ENCODE peak calls at places on chromosomes 12 and 14, in eight cellular contexts. One of them, this sample, is unnamed.

GRCh38 chr14:65297744-65298143 is 114.8 kb upstream of the FUT8 start:
- DNase-seq in K562: no peak
- DNase-seq in Panc1: no peak
- DNase-seq in A549: peak; percentile 80
- DNase-seq in HepG2: peak; percentile 90
- DNase-seq in SK-N-SH: no peak
- DNase-seq in GM12878: no peak
- DNase-seq in HL-60: no peak
- DNase-seq in this sample: no peak

GRCh38 chr12:49017764-49018281 is 753 bp downstream of the PRKAG1 start:
- DNase-seq in SK-N-SH: peak; percentile 60
- DNase-seq in K562: no peak
- DNase-seq in A549: no peak
- DNase-seq in Panc1: no peak
- DNase-seq in GM12878: no peak
- DNase-seq in HL-60: peak; percentile 70
- DNase-seq in HepG2: peak; percentile 38
- DNase-seq in this sample: no peak

GRCh38 chr12:44287545-44287944 is 451.7 kb downstream of the TMEM117 start:
- DNase-seq in A549: no peak
- DNase-seq in K562: no peak
- DNase-seq in HepG2: no peak
- DNase-seq in HL-60: peak; percentile 20
- DNase-seq in Panc1: no peak
- DNase-seq in GM12878: no peak
- DNase-seq in SK-N-SH: no peak
- DNase-seq in this sample: no peak

GRCh38 chr14:54577494-54577893 is 10.6 kb downstream of the SAMD4A start:
- DNase-seq in K562: no peak
- DNase-seq in Panc1: no peak
- DNase-seq in HepG2: no peak
- DNase-seq in GM12878: no peak
- DNase-seq in SK-N-SH: no peak
- DNase-seq in A549: no peak
- DNase-seq in HL-60: no peak
- DNase-seq in this sample: no peak

GRCh38 chr12:29844667-29845066 is 60.9 kb upstream of the TMTC1 start:
- DNase-seq in SK-N-SH: no peak
- DNase-seq in K562: no peak
- DNase-seq in HL-60: no peak
- DNase-seq in A549: no peak
- DNase-seq in HepG2: no peak
- DNase-seq in Panc1: no peak
- DNase-seq in GM12878: no peak
- DNase-seq in this sample: no peak

GRCh38 chr14:35456261-35456660 is 51.7 kb upstream of the NFKBIA start:
- DNase-seq in SK-N-SH: no peak
- DNase-seq in GM12878: no peak
- DNase-seq in HepG2: no peak
- DNase-seq in K562: no peak
- DNase-seq in A549: no peak
- DNase-seq in Panc1: no peak
- DNase-seq in HL-60: no peak
- DNase-seq in this sample: no peak

GRCh38 chr14:56555921-56556570 is 23.6 kb upstream of the TMEM260 start:
- DNase-seq in GM12878: no peak
- DNase-seq in HL-60: no peak
- DNase-seq in HepG2: peak; percentile 76
- DNase-seq in A549: peak; percentile 58
- DNase-seq in K562: peak; percentile 7
- DNase-seq in Panc1: peak; percentile 24
- DNase-seq in SK-N-SH: peak; percentile 11
- DNase-seq in this sample: peak; percentile 79

GRCh38 chr14:65949711-65950516 is 536.3 kb upstream of the CCDC196 start:
- DNase-seq in HepG2: peak; percentile 29
- DNase-seq in SK-N-SH: no peak
- DNase-seq in HL-60: no peak
- DNase-seq in GM12878: no peak
- DNase-seq in A549: peak; percentile 28
- DNase-seq in Panc1: no peak
- DNase-seq in K562: no peak
- DNase-seq in this sample: no peak

GRCh38 chr12:92248977-92249376 is 103.3 kb upstream of the BTG1 start:
- DNase-seq in HepG2: no peak
- DNase-seq in SK-N-SH: no peak
- DNase-seq in A549: no peak
- DNase-seq in HL-60: no peak
- DNase-seq in GM12878: no peak
- DNase-seq in K562: no peak
- DNase-seq in Panc1: no peak
- DNase-seq in this sample: no peak

GRCh38 chr14:96754162-96754844 is 42.9 kb upstream of the VRK1 start:
- DNase-seq in HL-60: no peak
- DNase-seq in GM12878: no peak
- DNase-seq in K562: no peak
- DNase-seq in Panc1: no peak
- DNase-seq in SK-N-SH: no peak
- DNase-seq in A549: peak; percentile 20
- DNase-seq in HepG2: no peak
- DNase-seq in this sample: no peak

GRCh38 chr12:24562761-24563392 is 386.0 kb downstream of the BCAT1 start:
- DNase-seq in HepG2: no peak
- DNase-seq in GM12878: no peak
- DNase-seq in Panc1: no peak
- DNase-seq in HL-60: no peak
- DNase-seq in SK-N-SH: peak; percentile 75
- DNase-seq in A549: peak; percentile 8
- DNase-seq in K562: peak; percentile 10
- DNase-seq in this sample: peak; percentile 56

GRCh38 chr14:35362911-35363374 is 41.6 kb downstream of the NFKBIA start:
- DNase-seq in Panc1: no peak
- DNase-seq in GM12878: no peak
- DNase-seq in SK-N-SH: no peak
- DNase-seq in A549: no peak
- DNase-seq in HepG2: no peak
- DNase-seq in HL-60: no peak
- DNase-seq in K562: no peak
- DNase-seq in this sample: no peak

GRCh38 chr12:42985506-42985905 is 396.0 kb upstream of the PRICKLE1 start:
- DNase-seq in SK-N-SH: no peak
- DNase-seq in GM12878: no peak
- DNase-seq in Panc1: no peak
- DNase-seq in A549: no peak
- DNase-seq in HL-60: no peak
- DNase-seq in HepG2: no peak
- DNase-seq in K562: no peak
- DNase-seq in this sample: peak; percentile 81

GRCh38 chr12:4273651-4274395 is at the start of gene CCND2:
- DNase-seq in HL-60: peak; percentile 88
- DNase-seq in Panc1: no peak
- DNase-seq in SK-N-SH: peak; percentile 43
- DNase-seq in K562: peak; percentile 77
- DNase-seq in GM12878: peak; percentile 69
- DNase-seq in HepG2: no peak
- DNase-seq in A549: peak; percentile 44
- DNase-seq in this sample: peak; percentile 97

GRCh38 chr12:67501362-67501761 is 147.2 kb upstream of the DYRK2 start:
- DNase-seq in A549: no peak
- DNase-seq in SK-N-SH: no peak
- DNase-seq in HepG2: no peak
- DNase-seq in Panc1: no peak
- DNase-seq in HL-60: no peak
- DNase-seq in GM12878: no peak
- DNase-seq in K562: no peak
- DNase-seq in this sample: no peak

GRCh38 chr12:101086490-101086889 is 123.5 kb downstream of the SLC5A8 start:
- DNase-seq in HL-60: no peak
- DNase-seq in HepG2: no peak
- DNase-seq in Panc1: no peak
- DNase-seq in K562: no peak
- DNase-seq in SK-N-SH: no peak
- DNase-seq in GM12878: no peak
- DNase-seq in A549: no peak
- DNase-seq in this sample: peak; percentile 37
- TF ChIP-seq REST in HL-60: no peak
- TF ChIP-seq REST in HepG2: no peak
- TF ChIP-seq REST in Panc1: no peak
- TF ChIP-seq REST in K562: no peak
- TF ChIP-seq REST in SK-N-SH: no peak
- TF ChIP-seq REST in GM12878: no peak
- TF ChIP-seq REST in A549: no peak
- TF ChIP-seq REST in this sample: no peak

DNA sequence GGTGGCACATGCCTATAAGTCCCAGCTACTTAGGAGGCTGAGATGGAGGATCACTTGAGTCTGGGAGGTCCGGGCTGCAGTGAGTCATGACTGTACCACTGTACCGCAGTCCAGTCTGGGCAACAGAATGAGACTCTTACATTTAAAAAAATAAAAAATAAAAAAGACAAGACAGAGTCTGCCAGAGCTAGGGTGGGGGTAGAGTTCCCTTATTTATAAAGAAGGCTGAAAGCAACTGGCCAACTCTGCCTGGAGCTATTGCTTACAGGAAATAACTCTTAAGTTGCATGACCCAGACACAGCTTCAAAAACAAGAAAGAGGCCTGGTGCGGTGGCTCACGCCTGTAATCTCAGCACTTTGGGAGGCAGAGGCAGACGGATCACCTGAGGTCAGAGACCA is 31.5 kb downstream of the NUMB start:
- DNase-seq in HepG2: no peak
- DNase-seq in Panc1: no peak
- DNase-seq in K562: no peak
- DNase-seq in HL-60: no peak
- DNase-seq in SK-N-SH: no peak
- DNase-seq in GM12878: no peak
- DNase-seq in A549: no peak
- DNase-seq in this sample: no peak
- TF ChIP-seq REST in HepG2: no peak
- TF ChIP-seq REST in Panc1: no peak
- TF ChIP-seq REST in K562: no peak
- TF ChIP-seq REST in HL-60: no peak
- TF ChIP-seq REST in SK-N-SH: no peak
- TF ChIP-seq REST in GM12878: no peak
- TF ChIP-seq REST in A549: no peak
- TF ChIP-seq REST in this sample: no peak

GRCh38 chr12:120760349-120761245 is 35.0 kb downstream of the ACADS start:
- DNase-seq in HL-60: no peak
- DNase-seq in K562: no peak
- DNase-seq in Panc1: no peak
- DNase-seq in A549: no peak
- DNase-seq in GM12878: no peak
- DNase-seq in SK-N-SH: no peak
- DNase-seq in HepG2: no peak
- DNase-seq in this sample: no peak

GRCh38 chr12:120759591-120760348 is 34.1 kb downstream of the ACADS start:
- DNase-seq in GM12878: no peak
- DNase-seq in K562: no peak
- DNase-seq in SK-N-SH: no peak
- DNase-seq in Panc1: no peak
- DNase-seq in A549: no peak
- DNase-seq in HepG2: no peak
- DNase-seq in HL-60: no peak
- DNase-seq in this sample: no peak

GRCh38 chr12:120762093-120762492 is 36.5 kb downstream of the ACADS start:
- DNase-seq in SK-N-SH: no peak
- DNase-seq in GM12878: no peak
- DNase-seq in K562: no peak
- DNase-seq in HepG2: no peak
- DNase-seq in A549: no peak
- DNase-seq in HL-60: no peak
- DNase-seq in Panc1: no peak
- DNase-seq in this sample: no peak

GRCh38 chr12:120763250-120763649 is 37.6 kb downstream of the ACADS start:
- DNase-seq in HL-60: no peak
- DNase-seq in K562: no peak
- DNase-seq in Panc1: no peak
- DNase-seq in HepG2: no peak
- DNase-seq in SK-N-SH: no peak
- DNase-seq in A549: no peak
- DNase-seq in GM12878: no peak
- DNase-seq in this sample: no peak

GRCh38 chr12:120761581-120761980 is 36.0 kb downstream of the ACADS start:
- DNase-seq in HL-60: no peak
- DNase-seq in GM12878: no peak
- DNase-seq in SK-N-SH: no peak
- DNase-seq in K562: no peak
- DNase-seq in A549: no peak
- DNase-seq in HepG2: no peak
- DNase-seq in Panc1: no peak
- DNase-seq in this sample: no peak
- TF ChIP-seq REST in HL-60: no peak
- TF ChIP-seq REST in GM12878: no peak
- TF ChIP-seq REST in SK-N-SH: no peak
- TF ChIP-seq REST in K562: no peak
- TF ChIP-seq REST in A549: no peak
- TF ChIP-seq REST in HepG2: no peak
- TF ChIP-seq REST in Panc1: no peak
- TF ChIP-seq REST in this sample: no peak

GRCh38 chr12:981176-981828 is 9.7 kb upstream of the ERC1 start:
- DNase-seq in HepG2: no peak
- DNase-seq in K562: no peak
- DNase-seq in HL-60: no peak
- DNase-seq in GM12878: no peak
- DNase-seq in A549: no peak
- DNase-seq in Panc1: no peak
- DNase-seq in SK-N-SH: no peak
- DNase-seq in this sample: no peak

GRCh38 chr12:976644-977043 is 14.4 kb upstream of the ERC1 start:
- DNase-seq in GM12878: no peak
- DNase-seq in HL-60: no peak
- DNase-seq in HepG2: no peak
- DNase-seq in K562: no peak
- DNase-seq in Panc1: no peak
- DNase-seq in SK-N-SH: no peak
- DNase-seq in A549: no peak
- DNase-seq in this sample: no peak

GRCh38 chr12:977163-977562 is 13.9 kb upstream of the ERC1 start:
- DNase-seq in K562: no peak
- DNase-seq in Panc1: no peak
- DNase-seq in HepG2: no peak
- DNase-seq in SK-N-SH: no peak
- DNase-seq in HL-60: no peak
- DNase-seq in GM12878: no peak
- DNase-seq in A549: no peak
- DNase-seq in this sample: peak; percentile 27

GRCh38 chr12:979355-979754 is 11.7 kb upstream of the ERC1 start:
- DNase-seq in Panc1: no peak
- DNase-seq in GM12878: no peak
- DNase-seq in HL-60: no peak
- DNase-seq in HepG2: no peak
- DNase-seq in A549: no peak
- DNase-seq in K562: no peak
- DNase-seq in SK-N-SH: no peak
- DNase-seq in this sample: no peak

GRCh38 chr12:981956-982355 is 9.1 kb upstream of the ERC1 start:
- DNase-seq in SK-N-SH: no peak
- DNase-seq in Panc1: no peak
- DNase-seq in K562: no peak
- DNase-seq in HepG2: no peak
- DNase-seq in GM12878: no peak
- DNase-seq in HL-60: no peak
- DNase-seq in A549: no peak
- DNase-seq in this sample: no peak
- TF ChIP-seq REST in SK-N-SH: no peak
- TF ChIP-seq REST in Panc1: no peak
- TF ChIP-seq REST in K562: no peak
- TF ChIP-seq REST in HepG2: no peak
- TF ChIP-seq REST in GM12878: no peak
- TF ChIP-seq REST in HL-60: no peak
- TF ChIP-seq REST in A549: no peak
- TF ChIP-seq REST in this sample: no peak

GRCh38 chr14:60926002-60926401 is 54.9 kb downstream of the TRMT5 start:
- DNase-seq in HepG2: no peak
- DNase-seq in GM12878: peak; percentile 34
- DNase-seq in A549: no peak
- DNase-seq in SK-N-SH: no peak
- DNase-seq in HL-60: no peak
- DNase-seq in K562: no peak
- DNase-seq in Panc1: no peak
- DNase-seq in this sample: no peak
- TF ChIP-seq REST in HepG2: no peak
- TF ChIP-seq REST in GM12878: no peak
- TF ChIP-seq REST in A549: no peak
- TF ChIP-seq REST in SK-N-SH: no peak
- TF ChIP-seq REST in HL-60: no peak
- TF ChIP-seq REST in K562: no peak
- TF ChIP-seq REST in Panc1: no peak
- TF ChIP-seq REST in this sample: no peak